ENCODE peak calls at places on chromosome 11, in nine cellular contexts. U, O, V, F, P, L, I, K and H are unnamed samples.

GRCh38 chr11:69617682-69618081 is 23.3 kb upstream of the CCND1 start:
- DNase-seq in U (no peak), O (peak; percentile 10), V (no peak), F (no peak), P (no peak), L (no peak), I (no peak), K (no peak), H (no peak)

GRCh38 chr11:120215634-120216033 is 4.8 kb downstream of the OAF start:
- DNase-seq in U (peak; percentile 61), O (peak; percentile 89), V (peak; percentile 65), F (no peak), P (peak; percentile 46), L (no peak), I (peak; percentile 67), K (no peak), H (no peak)

GRCh38 chr11:72788250-72788649 is 5.6 kb downstream of the STARD10 start:
- DNase-seq in U (no peak), O (no peak), V (no peak), F (no peak), P (no peak), L (no peak), I (peak; percentile 10), K (no peak), H (no peak)

GRCh38 chr11:33310720-33311500 is 53.7 kb downstream of the HIPK3 start:
- DNase-seq in U (no peak), O (no peak), V (peak; percentile 24), F (no peak), P (peak; percentile 66), L (no peak), I (no peak), K (no peak), H (no peak)

GRCh38 chr11:123166095-123166559 is 28.9 kb downstream of the CLMP start:
- DNase-seq in U (peak; percentile 85), O (peak; percentile 84), V (peak; percentile 94), F (peak; percentile 50), P (peak; percentile 91), L (no peak), I (no peak), K (peak; percentile 32), H (peak; percentile 57)

GRCh38 chr11:46676436-46677158 is 23.8 kb downstream of the ARHGAP1 start:
- DNase-seq in U (no peak), O (no peak), V (no peak), F (no peak), P (no peak), L (no peak), I (peak; percentile 74), K (no peak), H (no peak)

GRCh38 chr11:45133871-45134270 is 12.6 kb upstream of the PRDM11 start:
- DNase-seq in U (no peak), O (no peak), V (no peak), F (no peak), P (no peak), L (no peak), I (no peak), K (no peak), H (no peak)

GRCh38 chr11:71139516-71140205 is 112.7 kb downstream of the SHANK2 start:
- DNase-seq in U (no peak), O (peak; percentile 78), V (peak; percentile 51), F (peak; percentile 85), P (no peak), L (no peak), I (peak; percentile 68), K (no peak), H (no peak)

GRCh38 chr11:70421123-70421522 is 22.8 kb downstream of the CTTN start:
- DNase-seq in U (peak; percentile 73), O (no peak), V (no peak), F (peak; percentile 62), P (no peak), L (no peak), I (peak; percentile 10), K (no peak), H (no peak)

GRCh38 chr11:8913961-8914660 is 3.1 kb downstream of the AKIP1 start:
- DNase-seq in U (peak; percentile 43), O (no peak), V (peak; percentile 68), F (peak; percentile 84), P (peak; percentile 47), L (peak; percentile 8), I (no peak), K (peak; percentile 29), H (no peak)

GRCh38 chr11:129258205-129258604 is 66.1 kb upstream of the ARHGAP32 start:
- DNase-seq in U (no peak), O (no peak), V (no peak), F (no peak), P (no peak), L (no peak), I (no peak), K (no peak), H (no peak)

GRCh38 chr11:94676769-94677168 is 91.4 kb upstream of the AMOTL1 start:
- DNase-seq in U (no peak), O (no peak), V (no peak), F (no peak), P (no peak), L (no peak), I (no peak), K (no peak), H (no peak)

GRCh38 chr11:130323452-130324448 is 9.0 kb upstream of the ZBTB44 start:
- DNase-seq in U (no peak), O (no peak), V (peak; percentile 57), F (no peak), P (no peak), L (no peak), I (no peak), K (no peak), H (no peak)

GRCh38 chr11:6566704-6567370 is 36.6 kb downstream of the RRP8 start:
- DNase-seq in U (no peak), O (peak; percentile 55), V (no peak), F (no peak), P (no peak), L (no peak), I (no peak), K (no peak), H (no peak)

GRCh38 chr11:802018-802617 is 2.9 kb downstream of the PIDD1 start:
- DNase-seq in U (no peak), O (no peak), V (no peak), F (no peak), P (no peak), L (no peak), I (no peak), K (no peak), H (no peak)

GRCh38 chr11:804599-804964 is 449 bp downstream of the PIDD1 start:
- DNase-seq in U (no peak), O (no peak), V (no peak), F (no peak), P (no peak), L (no peak), I (no peak), K (no peak), H (no peak)

GRCh38 chr11:803770-804598 is 1.0 kb downstream of the PIDD1 start:
- DNase-seq in U (no peak), O (no peak), V (no peak), F (no peak), P (no peak), L (no peak), I (no peak), K (no peak), H (no peak)

GRCh38 chr11:802693-803466 is 2.2 kb downstream of the PIDD1 start:
- DNase-seq in U (no peak), O (no peak), V (no peak), F (no peak), P (no peak), L (no peak), I (no peak), K (no peak), H (no peak)

GRCh38 chr11:803467-803742 is 1.6 kb downstream of the PIDD1 start:
- DNase-seq in U (no peak), O (no peak), V (no peak), F (no peak), P (no peak), L (no peak), I (no peak), K (no peak), H (no peak)
- H3K4me3 ChIP-seq in U (no peak overlapping the region), O (no peak overlapping the region), V (no peak overlapping the region), F (no peak overlapping the region), P (no peak overlapping the region), L (no peak overlapping the region), I (no peak overlapping the region), K (no peak overlapping the region), H (no peak overlapping the region)

GRCh38 chr11:20051783-20052399 is 108.4 kb downstream of the DBX1 start:
- DNase-seq in U (no peak), O (no peak), V (no peak), F (no peak), P (no peak), L (no peak), I (no peak), K (no peak), H (no peak)

GRCh38 chr11:20048707-20049106 is 111.6 kb downstream of the DBX1 start:
- DNase-seq in U (no peak), O (no peak), V (no peak), F (no peak), P (no peak), L (no peak), I (no peak), K (no peak), H (no peak)

GRCh38 chr11:20049231-20049630 is 111.0 kb downstream of the DBX1 start:
- DNase-seq in U (no peak), O (no peak), V (peak; percentile 39), F (no peak), P (peak; percentile 48), L (no peak), I (no peak), K (no peak), H (no peak)

GRCh38 chr11:20050048-20050447 is 110.2 kb downstream of the DBX1 start:
- DNase-seq in U (no peak), O (no peak), V (no peak), F (no peak), P (no peak), L (no peak), I (no peak), K (no peak), H (no peak)

GRCh38 chr11:20050551-20051333 is 109.5 kb downstream of the DBX1 start:
- DNase-seq in U (no peak), O (no peak), V (no peak), F (no peak), P (peak; percentile 86), L (no peak), I (no peak), K (no peak), H (no peak)
- H3K4me1 ChIP-seq in U (peaks cover 12% of the 10 kb centered on the region), O (peaks cover 55% of the 10 kb centered on the region), V (peaks cover 71% of the 10 kb centered on the region), F (no peaks in the 10 kb centered on the region), P (peaks cover 4% of the 10 kb centered on the region), L (no peaks in the 10 kb centered on the region), I (peaks cover 18% of the 10 kb centered on the region), K (peaks cover 5% of the 10 kb centered on the region), H (peaks cover 9% of the 10 kb centered on the region)

DNA sequence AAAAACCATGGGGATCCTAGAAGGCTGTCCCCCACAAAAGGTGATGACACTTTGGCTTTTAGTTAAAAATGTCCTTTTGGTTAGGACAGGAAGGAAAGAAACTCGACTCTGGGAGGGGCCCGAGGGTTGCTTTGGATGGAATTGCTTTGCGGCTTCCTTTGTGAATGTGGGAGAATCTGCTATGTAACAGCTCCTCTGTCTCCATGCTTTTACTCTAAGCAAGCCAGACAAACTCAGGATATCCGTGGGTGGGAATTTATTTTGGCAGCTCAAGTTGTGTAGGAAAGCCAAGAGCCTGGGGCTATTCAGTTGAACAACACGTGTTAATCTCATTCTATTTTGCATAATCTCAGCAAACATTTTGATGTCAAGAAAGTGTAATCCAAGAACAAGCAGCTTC is 454.9 kb downstream of the INSC start:
- DNase-seq in U (no peak), O (no peak), V (peak; percentile 49), F (no peak), P (peak; percentile 40), L (no peak), I (no peak), K (no peak), H (no peak)
- H3K27ac ChIP-seq in U (no peak overlapping the region), O (peak overlapping the region; percentile 17), V (no peak overlapping the region), F (no peak overlapping the region), P (no peak overlapping the region), L (no peak overlapping the region), I (peak overlapping the region; percentile 76), K (no peak overlapping the region), H (no peak overlapping the region)

GRCh38 chr11:124762624-124763155 is 600 bp upstream of the ESAM start:
- DNase-seq in U (no peak), O (no peak), V (no peak), F (no peak), P (no peak), L (no peak), I (no peak), K (peak; percentile 14), H (no peak)
- H3K4me3 ChIP-seq in U (peak overlapping the region; percentile 41), O (peak overlapping the region; percentile 45), V (peak overlapping the region; percentile 12), F (peak overlapping the region; percentile 47), P (peak overlapping the region; percentile 52), L (peak overlapping the region; percentile 68), I (peak overlapping the region; percentile 68), K (peak overlapping the region; percentile 75), H (peak overlapping the region; percentile 33)